ENCODE peak calls at places on chromosomes 16 and 17, in five cellular contexts. One of them, this sample, is unnamed.
A peak's percentile ranks its signal among the peaks of the same experiment; 100 is the strongest.

GRCh38 chr16:87762071-87762571 is 3.7 kb downstream of the KLHDC4 start:
- DNase-seq in breast epithelium: no peak
- DNase-seq in kidney: no peak
- DNase-seq in adrenal gland: no peak
- DNase-seq in B cell: no peak
- DNase-seq in this sample: peak; percentile 42

GRCh38 chr17:72811976-72812687 is 280.4 kb downstream of the SLC39A11 start:
- DNase-seq in breast epithelium: no peak
- DNase-seq in kidney: no peak
- DNase-seq in adrenal gland: no peak
- DNase-seq in B cell: no peak
- DNase-seq in this sample: no peak

GRCh38 chr16:77584205-77584859 is 138.0 kb upstream of the NUDT7 start:
- DNase-seq in breast epithelium: peak; percentile 40
- DNase-seq in kidney: no peak
- DNase-seq in adrenal gland: peak; percentile 22
- DNase-seq in B cell: peak; percentile 57
- DNase-seq in this sample: peak; percentile 60

GRCh38 chr16:74257061-74257460 is 39.6 kb upstream of the PSMD7 start:
- DNase-seq in breast epithelium: no peak
- DNase-seq in kidney: no peak
- DNase-seq in adrenal gland: no peak
- DNase-seq in B cell: peak; percentile 14
- DNase-seq in this sample: no peak

GRCh38 chr17:30345527-30346075 is 11.7 kb upstream of the TMIGD1 start:
- DNase-seq in breast epithelium: no peak
- DNase-seq in kidney: no peak
- DNase-seq in adrenal gland: no peak
- DNase-seq in B cell: no peak
- DNase-seq in this sample: peak; percentile 67

GRCh38 chr16:28606291-28607115 is 3.3 kb downstream of the SULT1A1 start:
- DNase-seq in breast epithelium: no peak
- DNase-seq in kidney: no peak
- DNase-seq in adrenal gland: no peak
- DNase-seq in B cell: no peak
- DNase-seq in this sample: no peak

GRCh38 chr17:70172921-70173320 is 3.6 kb downstream of the KCNJ2 start:
- DNase-seq in breast epithelium: no peak
- DNase-seq in kidney: no peak
- DNase-seq in adrenal gland: no peak
- DNase-seq in B cell: no peak
- DNase-seq in this sample: no peak

GRCh38 chr16:70656712-70657263 is 10.4 kb downstream of the IL34 start:
- DNase-seq in breast epithelium: no peak
- DNase-seq in kidney: no peak
- DNase-seq in adrenal gland: no peak
- DNase-seq in B cell: no peak
- DNase-seq in this sample: no peak

GRCh38 chr17:80942360-80943345 is 49.0 kb upstream of the CHMP6 start:
- DNase-seq in breast epithelium: peak; percentile 87
- DNase-seq in kidney: peak; percentile 95
- DNase-seq in adrenal gland: peak; percentile 87
- DNase-seq in B cell: no peak
- DNase-seq in this sample: no peak

GRCh38 chr16:50815382-50815781 is 73.5 kb downstream of the CYLD start:
- DNase-seq in breast epithelium: no peak
- DNase-seq in kidney: no peak
- DNase-seq in adrenal gland: no peak
- DNase-seq in B cell: no peak
- DNase-seq in this sample: no peak

GRCh38 chr17:63962298-63962744 is 10.4 kb downstream of the SCN4A start:
- DNase-seq in breast epithelium: no peak
- DNase-seq in kidney: no peak
- DNase-seq in adrenal gland: peak; percentile 42
- DNase-seq in B cell: no peak
- DNase-seq in this sample: no peak

GRCh38 chr17:76820039-76820438 is 48.2 kb upstream of the MGAT5B start:
- DNase-seq in breast epithelium: no peak
- DNase-seq in kidney: no peak
- DNase-seq in adrenal gland: no peak
- DNase-seq in B cell: no peak
- DNase-seq in this sample: no peak

GRCh38 chr17:65191805-65192740 is 54.9 kb downstream of the RGS9 start:
- DNase-seq in breast epithelium: no peak
- DNase-seq in kidney: no peak
- DNase-seq in adrenal gland: peak; percentile 81
- DNase-seq in B cell: no peak
- DNase-seq in this sample: peak; percentile 21

GRCh38 chr16:53465606-53466290 is 31.5 kb downstream of the RBL2 start:
- DNase-seq in breast epithelium: no peak
- DNase-seq in kidney: no peak
- DNase-seq in adrenal gland: peak; percentile 46
- DNase-seq in B cell: no peak
- DNase-seq in this sample: no peak

GRCh38 chr17:52157603-52158449 is 688 bp downstream of the CA10 start:
- DNase-seq in breast epithelium: no peak
- DNase-seq in kidney: peak; percentile 56
- DNase-seq in adrenal gland: no peak
- DNase-seq in B cell: no peak
- DNase-seq in this sample: peak; percentile 20

GRCh38 chr17:56577810-56578209 is 15.7 kb upstream of the NOG start:
- DNase-seq in breast epithelium: no peak
- DNase-seq in kidney: no peak
- DNase-seq in adrenal gland: no peak
- DNase-seq in B cell: no peak
- DNase-seq in this sample: no peak

GRCh38 chr17:49952912-49953497 is 16.0 kb upstream of the DLX4 start:
- DNase-seq in breast epithelium: no peak
- DNase-seq in kidney: no peak
- DNase-seq in adrenal gland: peak; percentile 68
- DNase-seq in B cell: no peak
- DNase-seq in this sample: no peak

DNA sequence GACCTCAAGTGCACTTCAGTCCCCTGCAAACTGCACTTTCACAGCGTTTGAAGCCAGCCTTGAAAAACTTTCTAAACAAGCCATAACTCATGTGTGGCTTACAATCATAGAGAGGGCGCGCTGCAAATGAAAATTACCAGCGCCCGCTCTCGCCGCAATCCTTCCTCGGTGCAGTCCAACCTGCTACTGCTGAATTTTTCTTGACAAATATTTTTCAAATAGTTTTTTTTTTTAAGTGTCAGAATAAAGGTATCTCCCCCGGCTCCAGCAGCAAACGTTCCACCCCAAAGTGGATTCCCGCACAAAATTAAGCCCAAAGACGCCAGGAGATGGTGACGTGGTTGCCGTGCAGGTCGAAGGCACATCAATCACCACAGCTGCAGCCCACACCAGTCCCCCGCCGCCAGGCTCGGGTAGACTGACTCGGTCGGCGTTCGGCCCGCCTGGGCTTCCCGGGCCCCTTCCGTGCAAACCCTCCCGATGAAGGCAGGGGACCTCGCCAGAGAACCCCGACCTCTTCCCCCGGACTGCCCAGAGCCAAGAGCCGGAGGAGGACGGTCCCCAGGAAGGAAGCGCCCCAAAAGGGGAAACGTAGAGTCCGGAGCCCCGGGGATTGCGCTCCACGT is 626 bp downstream of the GRB2 start:
- DNase-seq in breast epithelium: peak; percentile 39
- DNase-seq in kidney: peak; percentile 82
- DNase-seq in adrenal gland: peak; percentile 57
- DNase-seq in B cell: peak; percentile 52
- DNase-seq in this sample: peak; percentile 76
- TF ChIP-seq CTCF in breast epithelium: no peak
- TF ChIP-seq CTCF in kidney: no peak
- TF ChIP-seq CTCF in adrenal gland: no peak
- TF ChIP-seq CTCF in B cell: no peak
- TF ChIP-seq CTCF in this sample: no peak

GRCh38 chr16:2587891-2588565 is 50.2 kb downstream of the PDPK1 start:
- DNase-seq in breast epithelium: no peak
- DNase-seq in kidney: peak; percentile 42
- DNase-seq in adrenal gland: no peak
- DNase-seq in B cell: no peak
- DNase-seq in this sample: no peak

GRCh38 chr16:2585651-2586081 is 47.8 kb downstream of the PDPK1 start:
- DNase-seq in breast epithelium: no peak
- DNase-seq in kidney: no peak
- DNase-seq in adrenal gland: peak; percentile 73
- DNase-seq in B cell: no peak
- DNase-seq in this sample: no peak

GRCh38 chr16:2584742-2585650 is 47.2 kb downstream of the PDPK1 start:
- DNase-seq in breast epithelium: no peak
- DNase-seq in kidney: peak; percentile 66
- DNase-seq in adrenal gland: peak; percentile 82
- DNase-seq in B cell: no peak
- DNase-seq in this sample: no peak

GRCh38 chr16:2586901-2587480 is 49.2 kb downstream of the PDPK1 start:
- DNase-seq in breast epithelium: no peak
- DNase-seq in kidney: peak; percentile 41
- DNase-seq in adrenal gland: no peak
- DNase-seq in B cell: no peak
- DNase-seq in this sample: no peak

GRCh38 chr16:2586241-2586640 is 48.4 kb downstream of the PDPK1 start:
- DNase-seq in breast epithelium: no peak
- DNase-seq in kidney: peak; percentile 56
- DNase-seq in adrenal gland: no peak
- DNase-seq in B cell: peak; percentile 26
- DNase-seq in this sample: peak; percentile 32
- TF ChIP-seq CTCF in breast epithelium: no peak
- TF ChIP-seq CTCF in kidney: no peak
- TF ChIP-seq CTCF in adrenal gland: no peak
- TF ChIP-seq CTCF in B cell: peak; percentile 33
- TF ChIP-seq CTCF in this sample: peak; percentile 47

DNA sequence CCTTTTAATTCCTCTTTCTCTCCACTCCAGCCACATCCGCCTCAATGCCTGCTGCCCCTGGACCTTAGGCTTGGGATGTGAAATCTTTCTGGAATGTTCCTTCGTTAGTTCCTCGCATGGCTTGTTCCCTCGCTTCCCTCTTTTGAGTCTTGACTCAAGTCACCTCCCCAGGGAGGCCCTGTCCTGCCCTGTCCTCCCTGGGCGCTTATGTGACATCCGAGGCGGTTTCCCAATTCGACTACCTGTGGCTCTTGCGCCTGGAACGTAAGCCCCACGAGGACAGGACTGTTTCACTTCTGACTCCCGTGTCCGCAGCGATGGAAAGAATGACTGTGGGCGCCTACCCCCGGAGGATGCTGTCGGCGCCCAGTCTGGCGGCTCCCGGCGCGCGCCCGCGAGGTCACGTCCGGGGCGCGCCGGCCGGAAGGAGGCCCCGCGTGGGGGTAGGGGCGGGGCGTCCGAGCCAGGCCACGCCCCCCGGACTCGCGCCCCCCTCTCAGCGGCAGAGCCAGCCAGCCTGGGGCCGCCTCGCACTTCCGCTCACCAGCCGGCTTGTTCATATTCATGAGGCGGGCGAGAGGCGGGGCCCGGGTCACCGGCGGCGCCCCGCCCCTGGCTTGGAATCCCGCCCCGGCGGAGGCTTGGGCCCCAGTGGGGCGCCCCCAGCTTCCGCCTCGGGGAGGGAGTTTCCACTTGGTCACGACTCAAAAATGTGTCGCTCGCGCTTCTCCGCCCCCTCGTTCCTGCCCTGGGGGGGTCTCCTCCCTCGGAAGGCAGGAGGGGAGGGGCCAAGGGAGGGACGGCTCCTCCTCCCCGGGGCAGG is 8.4 kb upstream of the GLIS2 start:
- DNase-seq in breast epithelium: peak; percentile 91
- DNase-seq in kidney: peak; percentile 99
- DNase-seq in adrenal gland: peak; percentile 96
- DNase-seq in B cell: peak; percentile 99
- DNase-seq in this sample: peak; percentile 97
- TF ChIP-seq CTCF in breast epithelium: no peak
- TF ChIP-seq CTCF in kidney: no peak
- TF ChIP-seq CTCF in adrenal gland: no peak
- TF ChIP-seq CTCF in B cell: no peak
- TF ChIP-seq CTCF in this sample: no peak

GRCh38 chr17:79905832-79906231 is 66.6 kb upstream of the CBX4 start:
- DNase-seq in breast epithelium: no peak
- DNase-seq in kidney: no peak
- DNase-seq in adrenal gland: no peak
- DNase-seq in B cell: no peak
- DNase-seq in this sample: no peak
- TF ChIP-seq CTCF in breast epithelium: no peak
- TF ChIP-seq CTCF in kidney: no peak
- TF ChIP-seq CTCF in adrenal gland: no peak
- TF ChIP-seq CTCF in B cell: no peak
- TF ChIP-seq CTCF in this sample: no peak

GRCh38 chr16:22120440-22120839 is 28.1 kb downstream of the VWA3A start:
- DNase-seq in breast epithelium: no peak
- DNase-seq in kidney: no peak
- DNase-seq in adrenal gland: no peak
- DNase-seq in B cell: no peak
- DNase-seq in this sample: no peak
- TF ChIP-seq CTCF in breast epithelium: no peak
- TF ChIP-seq CTCF in kidney: no peak
- TF ChIP-seq CTCF in adrenal gland: no peak
- TF ChIP-seq CTCF in B cell: no peak
- TF ChIP-seq CTCF in this sample: no peak

GRCh38 chr16:85798901-85799496 is 345 bp downstream of the EMC8 start:
- DNase-seq in breast epithelium: no peak
- DNase-seq in kidney: peak; percentile 86
- DNase-seq in adrenal gland: peak; percentile 25
- DNase-seq in B cell: peak; percentile 60
- DNase-seq in this sample: peak; percentile 58
- TF ChIP-seq CTCF in breast epithelium: no peak
- TF ChIP-seq CTCF in kidney: no peak
- TF ChIP-seq CTCF in adrenal gland: no peak
- TF ChIP-seq CTCF in B cell: no peak
- TF ChIP-seq CTCF in this sample: no peak

This sample was measured in activated CD8-positive, alpha-beta T cell treated with anti-CD3 and anti-CD28 coated beads for 36 hours.